ENCODE peak calls at places on chromosomes 3 and 15, in nine cellular contexts. O, L, X, Z, U, F, M, H and T are unnamed samples.

GRCh38 chr15:75107905-75108838 is 84.8 kb downstream of the PPCDC start:
- DNase-seq in O (peak), L (no peak), X (no peak), Z (peak), U (peak), F (no peak), M (peak), H (no peak), T (no peak)

GRCh38 chr3:56185827-56186226 is 282.4 kb downstream of the ERC2 start:
- DNase-seq in O (no peak), L (no peak), X (no peak), Z (no peak), U (no peak), F (no peak), M (no peak), H (no peak), T (no peak)

GRCh38 chr3:50160561-50160983 is 5.4 kb downstream of the SEMA3F start:
- DNase-seq in O (no peak), L (no peak), X (no peak), Z (no peak), U (no peak), F (no peak), M (no peak), H (no peak), T (peak)

GRCh38 chr3:117454236-117454635 is 744.7 kb downstream of the TUSC7 start:
- DNase-seq in O (no peak), L (no peak), X (no peak), Z (no peak), U (no peak), F (no peak), M (no peak), H (no peak), T (peak)

GRCh38 chr3:42746455-42747450 is 26.3 kb downstream of the CCDC13 start:
- DNase-seq in O (peak), L (peak), X (no peak), Z (no peak), U (no peak), F (peak), M (no peak), H (peak), T (no peak)

GRCh38 chr3:69079269-69080159 is 651 bp downstream of the UBA3 start:
- DNase-seq in O (peak), L (peak), X (peak), Z (no peak), U (no peak), F (no peak), M (no peak), H (peak), T (peak)

GRCh38 chr3:190116551-190117067 is 4.1 kb downstream of the P3H2 start:
- DNase-seq in O (no peak), L (no peak), X (no peak), Z (no peak), U (no peak), F (no peak), M (peak), H (no peak), T (peak)

GRCh38 chr3:73661262-73661661 is 36.5 kb upstream of the PDZRN3 start:
- DNase-seq in O (no peak), L (no peak), X (no peak), Z (no peak), U (no peak), F (no peak), M (peak), H (no peak), T (no peak)

GRCh38 chr15:78290222-78290621 is 9.2 kb downstream of the SKIC8 start:
- DNase-seq in O (no peak), L (no peak), X (no peak), Z (no peak), U (no peak), F (no peak), M (no peak), H (no peak), T (no peak)

GRCh38 chr3:107242579-107242978 is 134.7 kb upstream of the CCDC54 start:
- DNase-seq in O (no peak), L (no peak), X (no peak), Z (no peak), U (no peak), F (no peak), M (peak), H (no peak), T (no peak)

GRCh38 chr3:88302003-88302393 is 152.2 kb downstream of the C3orf38 start:
- DNase-seq in O (no peak), L (no peak), X (no peak), Z (no peak), U (no peak), F (no peak), M (no peak), H (no peak), T (no peak)

GRCh38 chr3:195106418-195106906 is 164.5 kb downstream of the XXYLT1 start:
- DNase-seq in O (peak), L (peak), X (peak), Z (peak), U (peak), F (peak), M (peak), H (peak), T (peak)

GRCh38 chr3:73490453-73491311 is 134.1 kb downstream of the PDZRN3 start:
- DNase-seq in O (no peak), L (no peak), X (peak), Z (no peak), U (no peak), F (no peak), M (peak), H (peak), T (peak)

GRCh38 chr3:127224118-127224517 is 31.2 kb downstream of the PRR23E start:
- DNase-seq in O (no peak), L (no peak), X (no peak), Z (no peak), U (no peak), F (no peak), M (no peak), H (no peak), T (no peak)

GRCh38 chr3:132461544-132461943 is 44.2 kb downstream of the DNAJC13 start:
- DNase-seq in O (no peak), L (no peak), X (no peak), Z (no peak), U (no peak), F (no peak), M (no peak), H (no peak), T (no peak)

GRCh38 chr3:155296413-155296812 is 2.9 kb upstream of the STRIT1 start:
- DNase-seq in O (no peak), L (no peak), X (no peak), Z (no peak), U (no peak), F (no peak), M (no peak), H (no peak), T (no peak)

GRCh38 chr15:68795298-68795848 is 25.3 kb downstream of the ANP32A start:
- DNase-seq in O (peak), L (peak), X (peak), Z (peak), U (peak), F (no peak), M (peak), H (peak), T (peak)

GRCh38 chr15:90095521-90095959 is 6.7 kb downstream of the IDH2 start:
- DNase-seq in O (no peak), L (no peak), X (peak), Z (no peak), U (no peak), F (no peak), M (no peak), H (peak), T (peak)

GRCh38 chr3:88090681-88091080 is 31.6 kb downstream of the ZNF654 start:
- DNase-seq in O (no peak), L (no peak), X (no peak), Z (no peak), U (no peak), F (no peak), M (no peak), H (no peak), T (no peak)

GRCh38 chr3:9721015-9721697 is 10.4 kb upstream of the BRPF1 start:
- DNase-seq in O (no peak), L (no peak), X (no peak), Z (no peak), U (no peak), F (no peak), M (no peak), H (no peak), T (no peak)

GRCh38 chr3:27451261-27451660 is 32.9 kb downstream of the SLC4A7 start:
- DNase-seq in O (no peak), L (no peak), X (no peak), Z (no peak), U (no peak), F (no peak), M (no peak), H (no peak), T (no peak)

GRCh38 chr3:50303038-50303815 is at the start of gene HYAL1:
- DNase-seq in O (peak), L (peak), X (peak), Z (no peak), U (no peak), F (no peak), M (no peak), H (peak), T (peak)

GRCh38 chr3:142087676-142088075 is 61.7 kb downstream of the TFDP2 start:
- DNase-seq in O (no peak), L (no peak), X (no peak), Z (no peak), U (no peak), F (no peak), M (peak), H (no peak), T (no peak)

GRCh38 chr3:126393563-126393962 is 1.1 kb upstream of the CFAP100 start:
- DNase-seq in O (no peak), L (no peak), X (no peak), Z (no peak), U (no peak), F (no peak), M (no peak), H (no peak), T (no peak)

GRCh38 chr15:48358681-48359152 is 27.5 kb downstream of the DUT start:
- DNase-seq in O (no peak), L (no peak), X (no peak), Z (no peak), U (no peak), F (no peak), M (peak), H (no peak), T (no peak)

GRCh38 chr3:112378989-112379692 is 46.2 kb downstream of the CD200 start:
- DNase-seq in O (peak), L (no peak), X (no peak), Z (no peak), U (no peak), F (no peak), M (peak), H (no peak), T (no peak)

GRCh38 chr3:140375002-140375401 is 302.9 kb upstream of the TRIM42 start:
- DNase-seq in O (no peak), L (no peak), X (no peak), Z (no peak), U (no peak), F (no peak), M (no peak), H (no peak), T (no peak)

GRCh38 chr3:23797490-23797889 is 8.3 kb upstream of the UBE2E1 start:
- DNase-seq in O (no peak), L (no peak), X (no peak), Z (no peak), U (no peak), F (no peak), M (no peak), H (no peak), T (no peak)

GRCh38 chr15:33834892-33835730 is 133.2 kb upstream of the CHRM5 start:
- DNase-seq in O (peak), L (no peak), X (peak), Z (no peak), U (no peak), F (no peak), M (no peak), H (peak), T (peak)

GRCh38 chr3:27360113-27361078 is 8.8 kb downstream of the NEK10 start:
- DNase-seq in O (peak), L (no peak), X (no peak), Z (no peak), U (no peak), F (no peak), M (peak), H (no peak), T (no peak)

GRCh38 chr3:68893600-68894239 is 38.6 kb downstream of the TAFA4 start:
- DNase-seq in O (peak), L (peak), X (no peak), Z (no peak), U (no peak), F (no peak), M (peak), H (no peak), T (peak)

GRCh38 chr15:60392601-60392985 is 5.2 kb downstream of the ANXA2 start:
- DNase-seq in O (peak), L (no peak), X (no peak), Z (no peak), U (no peak), F (peak), M (peak), H (no peak), T (peak)

GRCh38 chr3:40968666-40969065 is 230.6 kb upstream of the CTNNB1 start:
- DNase-seq in O (no peak), L (no peak), X (no peak), Z (no peak), U (no peak), F (no peak), M (no peak), H (no peak), T (no peak)

GRCh38 chr3:117547956-117548550 is 838.5 kb downstream of the TUSC7 start:
- DNase-seq in O (no peak), L (no peak), X (no peak), Z (no peak), U (no peak), F (no peak), M (peak), H (no peak), T (peak)

GRCh38 chr15:77746254-77747174 is 113.8 kb upstream of the LINGO1 start:
- DNase-seq in O (no peak), L (no peak), X (no peak), Z (no peak), U (no peak), F (no peak), M (no peak), H (no peak), T (no peak)

GRCh38 chr15:58423858-58424608 is 7.8 kb upstream of the LIPC start:
- DNase-seq in O (no peak), L (no peak), X (no peak), Z (no peak), U (no peak), F (no peak), M (peak), H (no peak), T (no peak)

GRCh38 chr15:59685737-59686297 is 3.3 kb downstream of the BNIP2 start:
- DNase-seq in O (no peak), L (no peak), X (no peak), Z (no peak), U (no peak), F (no peak), M (peak), H (no peak), T (no peak)

GRCh38 chr15:34755419-34755773 is 598 bp upstream of the GJD2 start:
- DNase-seq in O (no peak), L (no peak), X (no peak), Z (no peak), U (no peak), F (no peak), M (no peak), H (no peak), T (no peak)

GRCh38 chr3:194197396-194197960 is 61.5 kb downstream of the HES1 start:
- DNase-seq in O (no peak), L (no peak), X (no peak), Z (no peak), U (no peak), F (no peak), M (no peak), H (no peak), T (no peak)